ENCODE peak calls at places on chromosomes 6 and 20, in four cellular contexts. L is BE2C, U is heart right ventricle, W is left ventricle myocardium inferior. S is an unnamed sample.

GRCh38 chr20:48619126-48620101 is 208.4 kb downstream of the PREX1 start:
- DNase-seq in W (peak), U (peak), L (peak), S (peak)

GRCh38 chr20:2475850-2476741 is 5.5 kb upstream of the SNRPB start:
- DNase-seq in W (no peak), U (no peak), L (no peak), S (no peak)

GRCh38 chr20:41072099-41072798 is 43.6 kb downstream of the TOP1 start:
- DNase-seq in W (no peak), U (peak), L (no peak), S (no peak)

GRCh38 chr20:53884859-53885654 is 185.3 kb downstream of the BCAS1 start:
- DNase-seq in U (no peak), W (no peak), L (no peak), S (no peak)

GRCh38 chr20:11448554-11448953 is 469.1 kb upstream of the BTBD3 start:
- DNase-seq in U (no peak), W (no peak), L (no peak), S (no peak)

GRCh38 chr20:43579861-43580793 is 10.6 kb upstream of the IFT52 start:
- DNase-seq in W (no peak), L (no peak), U (no peak), S (no peak)

GRCh38 chr6:130587778-130588520 is 222.1 kb downstream of the TMEM200A start:
- DNase-seq in L (no peak), W (no peak), U (no peak), S (no peak)

GRCh38 chr6:1280666-1281300 is 31.1 kb upstream of the FOXQ1 start:
- DNase-seq in U (no peak), L (no peak), W (no peak), S (no peak)

GRCh38 chr6:129120856-129121255 is 237.9 kb downstream of the LAMA2 start:
- DNase-seq in U (no peak), W (no peak), L (no peak), S (peak)

GRCh38 chr6:37985355-37985754 is 165.8 kb downstream of the ZFAND3 start:
- DNase-seq in L (no peak), W (no peak), U (no peak), S (no peak)

GRCh38 chr20:18956878-18957277 is 143.3 kb downstream of the SCP2D1 start:
- DNase-seq in W (no peak), U (no peak), L (no peak), S (no peak)

GRCh38 chr6:144223686-144224085 is 61.4 kb upstream of the UTRN start:
- DNase-seq in U (no peak), L (no peak), W (no peak), S (no peak)

GRCh38 chr20:63576311-63576710 is 2.3 kb upstream of the HELZ2 start:
- DNase-seq in U (no peak), W (no peak), L (no peak), S (no peak)

GRCh38 chr20:63579017-63579705 is 5.1 kb upstream of the HELZ2 start:
- DNase-seq in W (no peak), L (no peak), U (no peak), S (no peak)

GRCh38 chr20:63580796-63581461 is 6.9 kb upstream of the HELZ2 start:
- DNase-seq in L (peak), U (no peak), W (no peak), S (no peak)

GRCh38 chr20:63577317-63577894 is 3.4 kb upstream of the HELZ2 start:
- DNase-seq in L (peak), W (peak), U (peak), S (peak)

GRCh38 chr20:63578224-63579016 is 4.4 kb upstream of the HELZ2 start:
- DNase-seq in U (no peak), L (no peak), W (no peak), S (no peak)
- TF ChIP-seq CTCF in U (no peak), L (no peak), W (peak), S (no peak)

DNA sequence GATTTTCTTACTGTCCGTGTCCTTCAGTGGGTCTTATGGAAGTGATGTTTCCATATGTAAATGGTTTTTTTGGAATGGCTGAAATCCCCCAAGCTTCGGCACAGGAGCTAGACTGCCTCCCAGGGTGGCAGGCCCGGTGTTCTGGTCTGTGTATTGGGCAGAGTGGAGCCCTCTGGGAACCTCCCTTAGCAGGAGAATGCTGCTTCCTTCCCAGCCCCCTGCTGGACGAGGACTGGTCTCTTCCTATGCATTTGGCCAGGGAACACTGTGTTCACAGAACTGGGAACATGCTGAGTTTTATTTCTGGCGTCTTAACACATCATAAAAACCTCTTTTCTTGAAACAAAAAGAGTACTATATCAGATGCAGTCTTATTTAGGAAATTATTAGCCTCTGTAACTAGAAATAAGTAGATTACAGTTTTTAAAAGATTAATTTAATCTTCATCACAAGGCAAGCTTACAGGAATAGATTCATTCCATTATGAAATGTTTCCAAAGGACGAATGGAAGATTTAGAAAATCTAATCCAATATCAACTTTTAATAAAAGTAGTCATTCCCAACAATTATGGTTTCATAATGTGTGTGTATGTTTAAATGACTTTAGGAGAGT is 56.6 kb downstream of the SYTL3 start:
- DNase-seq in L (peak), U (peak), W (peak), S (peak)
- TF ChIP-seq CTCF in L (peak), U (peak), W (peak), S (peak)

GRCh38 chr6:168232528-168232927 is 87.0 kb downstream of the DACT2 start:
- DNase-seq in U (no peak), L (no peak), W (no peak), S (no peak)

GRCh38 chr6:168231393-168231957 is 88.1 kb downstream of the DACT2 start:
- DNase-seq in W (no peak), L (no peak), U (no peak), S (no peak)

GRCh38 chr6:168232046-168232445 is 87.5 kb downstream of the DACT2 start:
- DNase-seq in L (no peak), U (no peak), W (no peak), S (no peak)

GRCh38 chr6:168229368-168229752 is 90.2 kb downstream of the DACT2 start:
- DNase-seq in W (no peak), L (no peak), U (no peak), S (no peak)

DNA sequence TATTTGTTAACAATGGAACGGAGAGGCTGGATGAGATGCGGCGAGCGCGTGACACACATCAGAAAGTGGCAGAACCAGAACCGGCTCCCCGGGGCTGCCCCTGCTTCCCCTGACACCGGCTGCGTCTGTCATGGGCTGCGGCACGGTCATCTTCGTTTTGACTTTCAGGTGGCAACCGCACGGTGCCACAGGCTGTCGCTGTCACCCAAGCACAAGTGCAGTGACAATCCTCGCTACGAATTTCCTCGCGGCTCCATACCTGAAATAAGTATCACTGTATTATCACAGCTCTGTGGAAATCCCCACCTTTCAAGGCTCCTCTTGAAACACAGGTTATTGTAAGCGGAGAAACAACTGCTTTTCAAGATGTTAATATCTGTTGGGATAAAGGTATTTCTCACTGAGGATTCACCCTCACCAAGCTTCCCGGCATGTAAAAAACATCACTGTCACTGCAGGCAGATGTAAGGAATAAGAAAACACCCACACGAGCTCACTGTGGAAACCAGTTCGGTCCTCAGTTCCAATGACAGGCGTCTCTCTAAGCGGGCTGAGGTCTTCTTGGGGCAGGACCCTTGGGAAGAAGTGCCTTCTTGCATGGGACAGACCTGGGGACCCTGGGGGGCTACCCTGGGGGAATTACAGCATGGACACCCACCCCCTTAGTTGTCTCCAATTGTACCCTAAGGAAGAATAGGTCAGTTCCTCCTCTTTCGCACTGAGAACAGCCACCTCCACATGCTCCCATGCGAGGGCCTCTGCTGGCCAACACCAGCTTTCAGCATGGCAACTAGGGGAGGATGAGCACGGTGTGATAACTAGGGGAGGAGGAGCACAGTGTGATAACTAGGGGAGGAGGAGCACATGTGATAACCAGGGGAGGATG is 86.3 kb downstream of the DACT2 start:
- DNase-seq in W (no peak), L (no peak), U (no peak), S (no peak)
- TF ChIP-seq CTCF in W (no peak), L (peak), U (no peak), S (no peak)

GRCh38 chr6:134477991-134478635 is 160.2 kb upstream of the SGK1 start:
- DNase-seq in U (no peak), W (no peak), L (no peak), S (no peak)
- TF ChIP-seq CTCF in U (no peak), W (no peak), L (no peak), S (no peak)

GRCh38 chr20:36542516-36543186 is 1.3 kb downstream of the MYL9 start:
- DNase-seq in W (no peak), L (no peak), U (no peak), S (no peak)

GRCh38 chr20:36543187-36544133 is 2.1 kb downstream of the MYL9 start:
- DNase-seq in W (peak), L (no peak), U (peak), S (peak)

GRCh38 chr20:36541227-36542018 is at the start of gene MYL9:
- DNase-seq in U (peak), W (peak), L (no peak), S (peak)

GRCh38 chr20:36540551-36541211 is 638 bp upstream of the MYL9 start:
- DNase-seq in W (peak), U (peak), L (no peak), S (peak)

GRCh38 chr20:36542019-36542488 is 735 bp downstream of the MYL9 start:
- DNase-seq in W (no peak), U (peak), L (peak), S (no peak)
- TF ChIP-seq CTCF in W (peak), U (peak), L (peak), S (peak)

DNA sequence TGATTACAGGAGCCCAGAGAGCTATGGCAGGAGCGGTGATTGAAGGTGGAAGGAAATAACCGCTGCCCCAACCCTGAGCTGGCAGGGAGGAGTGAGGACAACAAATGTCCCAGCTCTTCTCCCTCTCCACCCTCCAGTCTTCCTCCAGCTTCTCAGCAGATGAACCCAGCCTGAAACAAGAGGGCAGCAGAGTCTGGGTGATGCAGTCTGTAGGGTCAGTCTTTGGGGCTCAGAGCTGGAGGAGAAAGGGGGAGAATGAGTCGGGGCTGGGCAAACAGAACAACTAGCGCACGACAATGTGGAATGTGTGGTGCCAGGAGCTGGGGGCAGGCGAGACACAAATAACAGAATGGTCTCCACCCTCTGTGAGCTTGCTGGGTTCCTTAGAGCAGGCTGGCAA is 4.5 kb upstream of the GUCA1A start:
- DNase-seq in U (no peak), W (no peak), L (no peak), S (no peak)
- TF ChIP-seq CTCF in U (no peak), W (no peak), L (no peak), S (no peak)

GRCh38 chr6:137390264-137390787 is 103.9 kb downstream of the OLIG3 start:
- DNase-seq in U (no peak), L (no peak), W (no peak), S (no peak)

GRCh38 chr6:137395316-137395715 is 98.9 kb downstream of the OLIG3 start:
- DNase-seq in L (no peak), U (no peak), W (no peak), S (no peak)

GRCh38 chr6:137387365-137387764 is 106.8 kb downstream of the OLIG3 start:
- DNase-seq in W (no peak), U (no peak), L (no peak), S (no peak)

GRCh38 chr6:137389150-137389664 is 105.0 kb downstream of the OLIG3 start:
- DNase-seq in L (no peak), U (no peak), W (no peak), S (no peak)

GRCh38 chr6:137391061-137391814 is 103.0 kb downstream of the OLIG3 start:
- DNase-seq in U (no peak), L (no peak), W (no peak), S (no peak)
- TF ChIP-seq CTCF in U (no peak), L (no peak), W (no peak), S (no peak)

DNA sequence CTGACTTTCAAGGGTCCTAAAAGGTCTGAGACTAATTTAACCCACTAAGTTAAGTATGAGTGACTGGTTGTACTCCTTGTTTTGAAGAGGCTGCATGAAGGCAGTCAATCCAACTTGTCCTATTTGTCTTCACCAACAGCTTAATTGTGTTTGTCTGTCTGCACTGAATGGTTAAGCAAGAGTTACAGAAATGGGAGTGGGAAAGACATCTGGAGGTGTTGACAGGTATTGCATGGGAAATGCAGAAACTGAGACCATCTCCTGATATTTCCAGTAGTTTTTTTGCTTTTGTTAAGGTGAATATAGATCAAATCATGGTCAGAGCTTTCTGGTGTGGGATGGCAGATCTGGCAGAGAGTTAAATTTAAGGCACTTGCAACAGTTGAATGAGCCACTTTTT is 6.5 kb downstream of the FUT9 start:
- DNase-seq in W (no peak), U (no peak), L (no peak), S (no peak)
- TF ChIP-seq CTCF in W (no peak), U (no peak), L (peak), S (no peak)

GRCh38 chr6:139373154-139373927 is 1.1 kb downstream of the CITED2 start:
- DNase-seq in L (peak), U (peak), W (peak), S (peak)
- TF ChIP-seq CTCF in L (peak), U (no peak), W (peak), S (no peak)

GRCh38 chr6:122833229-122833556 is 44.1 kb downstream of the SMPDL3A start:
- DNase-seq in U (no peak), W (no peak), L (no peak), S (no peak)

GRCh38 chr6:122839477-122839876 is 50.4 kb downstream of the SMPDL3A start:
- DNase-seq in U (peak), W (no peak), L (peak), S (peak)

GRCh38 chr6:122839906-122840305 is 50.8 kb downstream of the SMPDL3A start:
- DNase-seq in W (no peak), L (no peak), U (no peak), S (no peak)

GRCh38 chr6:122832515-122833228 is 43.6 kb downstream of the SMPDL3A start:
- DNase-seq in U (no peak), L (no peak), W (no peak), S (no peak)

GRCh38 chr6:122838060-122838780 is 49.2 kb downstream of the SMPDL3A start:
- DNase-seq in W (no peak), U (no peak), L (no peak), S (no peak)
- TF ChIP-seq CTCF in W (peak), U (peak), L (peak), S (peak)

S was measured in heart left ventricle.